ENCODE peak calls at places on chromosomes 16 and 17, in ten cellular contexts. H is upper lobe of right lung, Z is psoas muscle, A is heart right ventricle, W is prostate gland, M is HL-60, G is pancreas, Q is thyroid gland, O is A549, D is fibroblast of pulmonary artery. C is an unnamed sample.

GRCh38 chr17:38980455-38981217 is 13.4 kb upstream of the FBXO47 start:
- DNase-seq in H (no peak), Z (no peak), A (no peak), W (no peak), M (no peak), G (no peak), Q (no peak), O (no peak), D (peak), C (no peak)

GRCh38 chr16:68859827-68860226 is 16.5 kb downstream of the TANGO6 start:
- DNase-seq in H (no peak), Z (no peak), A (no peak), W (no peak), M (no peak), G (no peak), Q (no peak), O (no peak), D (no peak), C (no peak)

GRCh38 chr17:72602517-72603345 is 481.9 kb downstream of the SOX9 start:
- DNase-seq in H (no peak), Z (no peak), A (no peak), W (no peak), M (peak), G (peak), Q (no peak), O (peak), D (peak), C (no peak)

GRCh38 chr16:89093602-89094251 is at the start of gene ACSF3:
- DNase-seq in H (peak), Z (peak), A (peak), W (peak), M (no peak), G (peak), Q (peak), O (peak), D (peak), C (no peak)

GRCh38 chr17:14037453-14037852 is 31.9 kb upstream of the COX10 start:
- DNase-seq in H (no peak), Z (no peak), A (no peak), W (no peak), M (no peak), G (no peak), Q (no peak), O (no peak), D (no peak), C (no peak)

GRCh38 chr17:39400547-39401411 is 647 bp downstream of the FBXL20 start:
- DNase-seq in H (peak), Z (no peak), A (peak), W (no peak), M (no peak), G (no peak), Q (no peak), O (no peak), D (peak), C (no peak)

GRCh38 chr17:41002814-41003213 is 3.1 kb upstream of the KRTAP3-2 start:
- DNase-seq in H (no peak), Z (no peak), A (no peak), W (no peak), M (no peak), G (no peak), Q (no peak), O (no peak), D (no peak), C (no peak)

GRCh38 chr17:57121308-57122042 is 36.4 kb downstream of the AKAP1 start:
- DNase-seq in H (no peak), Z (no peak), A (peak), W (no peak), M (no peak), G (no peak), Q (peak), O (peak), D (peak), C (peak)

GRCh38 chr17:2898255-2898926 is 102.2 kb downstream of the RAP1GAP2 start:
- DNase-seq in H (no peak), Z (no peak), A (no peak), W (no peak), M (no peak), G (peak), Q (no peak), O (no peak), D (no peak), C (no peak)

GRCh38 chr17:47896672-47897490 is 845 bp downstream of the SP2 start:
- DNase-seq in H (no peak), Z (no peak), A (no peak), W (no peak), M (no peak), G (no peak), Q (no peak), O (no peak), D (peak), C (no peak)

GRCh38 chr17:58304735-58305486 is 23.7 kb downstream of the TSPOAP1 start:
- DNase-seq in H (peak), Z (no peak), A (no peak), W (no peak), M (no peak), G (no peak), Q (no peak), O (no peak), D (no peak), C (no peak)

GRCh38 chr16:1612320-1613111 is at the start of gene CRAMP1:
- DNase-seq in H (no peak), Z (no peak), A (no peak), W (no peak), M (no peak), G (no peak), Q (no peak), O (peak), D (no peak), C (no peak)

GRCh38 chr16:50126183-50126582 is 26.9 kb upstream of the TENT4B start:
- DNase-seq in H (no peak), Z (no peak), A (no peak), W (no peak), M (no peak), G (no peak), Q (no peak), O (no peak), D (no peak), C (no peak)

GRCh38 chr16:159136-159849 is 6.5 kb upstream of the HBM start:
- DNase-seq in H (no peak), Z (no peak), A (no peak), W (no peak), M (no peak), G (no peak), Q (no peak), O (no peak), D (no peak), C (no peak)

GRCh38 chr16:37511-37910 is 15.9 kb downstream of the POLR3K start:
- DNase-seq in H (no peak), Z (no peak), A (no peak), W (no peak), M (peak), G (no peak), Q (no peak), O (no peak), D (peak), C (no peak)

GRCh38 chr16:71726491-71727319 is 2.2 kb upstream of the PHLPP2 start:
- DNase-seq in H (no peak), Z (no peak), A (no peak), W (no peak), M (no peak), G (no peak), Q (no peak), O (no peak), D (no peak), C (no peak)

GRCh38 chr16:77781091-77781490 is 7.3 kb upstream of the VAT1L start:
- DNase-seq in H (no peak), Z (no peak), A (no peak), W (no peak), M (no peak), G (no peak), Q (no peak), O (no peak), D (no peak), C (no peak)

GRCh38 chr17:55435408-55435807 is 13.8 kb upstream of the MMD start:
- DNase-seq in H (no peak), Z (no peak), A (no peak), W (no peak), M (no peak), G (no peak), Q (no peak), O (no peak), D (no peak), C (no peak)

GRCh38 chr16:84514874-84515835 is 10.7 kb upstream of the MEAK7 start:
- DNase-seq in H (peak), Z (no peak), A (no peak), W (no peak), M (peak), G (no peak), Q (no peak), O (no peak), D (no peak), C (no peak)

GRCh38 chr17:39972271-39972670 is 8.3 kb upstream of the PSMD3 start:
- DNase-seq in H (no peak), Z (no peak), A (no peak), W (no peak), M (no peak), G (no peak), Q (no peak), O (no peak), D (no peak), C (no peak)

GRCh38 chr16:77501260-77501659 is 66.4 kb upstream of the ADAMTS18 start:
- DNase-seq in H (no peak), Z (no peak), A (no peak), W (no peak), M (no peak), G (no peak), Q (no peak), O (no peak), D (no peak), C (no peak)

GRCh38 chr16:2976201-2976600 is 4.0 kb downstream of the PKMYT1 start:
- DNase-seq in H (no peak), Z (no peak), A (no peak), W (no peak), M (no peak), G (peak), Q (no peak), O (no peak), D (no peak), C (no peak)

GRCh38 chr16:4373909-4374742 is 2.5 kb downstream of the VASN start:
- DNase-seq in H (peak), Z (peak), A (peak), W (peak), M (no peak), G (peak), Q (peak), O (peak), D (peak), C (peak)

GRCh38 chr17:17315142-17315821 is 12.1 kb downstream of the NT5M start:
- DNase-seq in H (peak), Z (no peak), A (no peak), W (peak), M (no peak), G (no peak), Q (no peak), O (no peak), D (no peak), C (no peak)

GRCh38 chr17:65532491-65532890 is 29.0 kb downstream of the AXIN2 start:
- DNase-seq in H (no peak), Z (no peak), A (no peak), W (no peak), M (no peak), G (no peak), Q (peak), O (no peak), D (no peak), C (no peak)

GRCh38 chr17:66849851-66850580 is 15.1 kb downstream of the CACNG5 start:
- DNase-seq in H (no peak), Z (no peak), A (no peak), W (no peak), M (no peak), G (no peak), Q (no peak), O (no peak), D (no peak), C (no peak)

GRCh38 chr16:86293897-86294296 is 216.4 kb upstream of the FOXF1 start:
- DNase-seq in H (no peak), Z (no peak), A (no peak), W (no peak), M (no peak), G (no peak), Q (no peak), O (no peak), D (no peak), C (no peak)

GRCh38 chr17:11986939-11987329 is 10.3 kb downstream of the ZNF18 start:
- DNase-seq in H (no peak), Z (no peak), A (peak), W (no peak), M (no peak), G (no peak), Q (no peak), O (peak), D (peak), C (peak)

GRCh38 chr17:15651583-15652110 is 32.1 kb upstream of the FBXW10B start:
- DNase-seq in H (peak), Z (peak), A (peak), W (peak), M (peak), G (peak), Q (peak), O (peak), D (peak), C (peak)

GRCh38 chr17:32496348-32497078 is 9.7 kb downstream of the CDK5R1 start:
- DNase-seq in H (peak), Z (peak), A (no peak), W (no peak), M (no peak), G (no peak), Q (no peak), O (no peak), D (peak), C (no peak)

GRCh38 chr17:51372345-51373004 is 112.1 kb downstream of the UTP18 start:
- DNase-seq in H (no peak), Z (no peak), A (peak), W (no peak), M (peak), G (no peak), Q (no peak), O (peak), D (peak), C (no peak)

GRCh38 chr17:62627219-62627903 is at the start of gene MRC2:
- DNase-seq in H (peak), Z (peak), A (peak), W (peak), M (peak), G (peak), Q (peak), O (peak), D (peak), C (peak)

DNA sequence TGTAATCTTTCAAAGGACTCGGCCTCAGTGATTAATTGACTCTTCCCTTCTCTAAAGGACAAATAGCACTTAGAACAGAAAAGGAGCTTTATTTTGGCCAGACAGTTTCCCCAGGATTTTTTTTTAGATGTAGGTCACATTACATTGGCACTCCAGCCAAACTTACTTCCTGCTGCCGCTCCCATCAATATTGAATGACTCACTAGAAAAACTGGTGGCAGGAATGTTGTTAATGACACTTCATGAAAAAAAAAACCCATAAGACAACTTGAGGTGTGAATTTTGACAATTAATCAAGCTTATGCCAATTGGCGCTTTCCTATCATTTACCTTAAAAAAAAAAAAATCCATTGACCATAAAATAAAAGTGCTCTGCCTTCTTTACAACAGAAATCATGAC is 432.5 kb downstream of the TOX3 start:
- DNase-seq in H (no peak), Z (no peak), A (no peak), W (no peak), M (no peak), G (no peak), Q (no peak), O (no peak), D (no peak), C (no peak)
- TF ChIP-seq CTCF in H (no peak), Z (no peak), A (no peak), W (peak), M (no peak), G (no peak), Q (no peak), O (no peak), D (no peak), C (no peak)

DNA sequence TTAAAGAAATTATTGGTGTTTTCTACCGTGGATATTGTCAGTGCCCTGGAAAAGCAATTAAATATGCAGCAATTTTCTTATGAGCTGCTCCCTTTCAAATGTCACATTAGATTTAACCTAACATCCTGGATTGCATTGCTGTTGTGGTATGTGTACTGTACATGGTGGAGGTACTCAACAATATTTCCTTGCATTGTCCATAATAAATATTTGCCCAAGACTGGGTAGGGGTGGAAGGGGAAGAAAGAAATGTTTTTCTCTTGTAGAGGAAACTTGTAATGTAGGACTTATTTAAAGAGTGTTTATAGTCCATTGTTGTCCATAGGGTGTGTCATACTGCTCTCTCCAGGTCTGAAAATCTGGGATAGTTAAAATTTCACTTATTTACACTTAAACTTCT is 346.2 kb upstream of the TBX2 start:
- DNase-seq in H (no peak), Z (no peak), A (no peak), W (no peak), M (no peak), G (no peak), Q (no peak), O (no peak), D (no peak), C (no peak)
- H3K4me3 ChIP-seq in H (no peak), Z (no peak), A (no peak), W (no peak), M (no peak), G (no peak), Q (no peak), O (no peak), D (no peak), C (no peak)

DNA sequence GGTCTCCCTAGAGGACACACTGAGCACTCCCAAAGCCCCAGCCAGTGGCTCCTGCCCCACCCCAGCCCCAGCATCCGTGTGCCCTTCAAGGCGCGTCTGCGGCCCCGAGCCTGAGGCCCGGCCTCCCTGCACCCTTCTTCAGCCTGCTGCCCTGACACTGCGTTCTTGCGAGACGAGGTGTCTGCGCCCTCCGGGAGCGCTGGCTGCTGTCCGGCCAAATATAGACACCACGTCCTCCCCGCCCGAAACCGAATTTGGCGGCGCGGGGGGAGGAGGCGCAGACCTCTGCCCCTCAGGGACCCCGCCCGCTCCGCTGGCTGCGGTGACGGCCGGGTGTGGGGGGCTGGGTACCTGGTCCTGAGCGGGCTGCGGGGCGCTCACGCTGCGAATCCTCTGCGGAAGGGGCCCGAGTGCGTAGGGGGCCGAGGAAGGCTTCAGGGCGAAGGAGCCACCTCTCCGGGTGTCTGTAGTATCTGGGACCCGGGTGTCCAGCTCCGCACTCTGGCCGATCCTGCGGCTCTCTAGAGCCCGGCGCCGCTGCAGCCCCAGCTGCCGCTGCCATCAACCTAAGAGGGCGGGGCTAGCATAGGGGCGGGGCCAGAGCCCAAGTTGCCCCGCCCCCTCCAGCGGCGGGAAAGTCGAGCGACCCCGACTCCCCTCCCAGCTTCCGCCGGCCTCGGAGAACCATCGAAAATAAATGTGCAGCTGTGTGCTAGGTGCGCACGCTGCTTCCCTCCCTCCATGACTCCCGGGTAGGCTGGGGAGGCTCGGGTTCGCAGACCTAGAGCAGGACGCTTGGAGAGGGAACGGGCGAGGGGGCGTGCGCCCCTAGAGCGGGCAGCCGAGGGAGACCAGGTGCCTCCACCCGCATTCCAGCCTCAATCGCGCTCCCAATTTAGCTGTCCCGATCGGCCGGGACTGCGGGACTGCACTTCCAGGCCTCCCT is at the start of gene CORO6:
- DNase-seq in H (peak), Z (peak), A (no peak), W (no peak), M (no peak), G (peak), Q (peak), O (peak), D (peak), C (no peak)
- TF ChIP-seq CTCF in H (no peak), Z (no peak), A (no peak), W (no peak), M (no peak), G (no peak), Q (no peak), O (no peak), D (no peak), C (no peak)

GRCh38 chr17:82734987-82735866 is at the start of gene FN3K:
- DNase-seq in H (peak), Z (peak), A (peak), W (peak), M (peak), G (peak), Q (peak), O (peak), D (peak), C (no peak)
- H3K4me3 ChIP-seq in H (peak), Z (peak), A (peak), W (peak), M (peak), G (peak), Q (peak), O (peak), D (peak), C (peak)

DNA sequence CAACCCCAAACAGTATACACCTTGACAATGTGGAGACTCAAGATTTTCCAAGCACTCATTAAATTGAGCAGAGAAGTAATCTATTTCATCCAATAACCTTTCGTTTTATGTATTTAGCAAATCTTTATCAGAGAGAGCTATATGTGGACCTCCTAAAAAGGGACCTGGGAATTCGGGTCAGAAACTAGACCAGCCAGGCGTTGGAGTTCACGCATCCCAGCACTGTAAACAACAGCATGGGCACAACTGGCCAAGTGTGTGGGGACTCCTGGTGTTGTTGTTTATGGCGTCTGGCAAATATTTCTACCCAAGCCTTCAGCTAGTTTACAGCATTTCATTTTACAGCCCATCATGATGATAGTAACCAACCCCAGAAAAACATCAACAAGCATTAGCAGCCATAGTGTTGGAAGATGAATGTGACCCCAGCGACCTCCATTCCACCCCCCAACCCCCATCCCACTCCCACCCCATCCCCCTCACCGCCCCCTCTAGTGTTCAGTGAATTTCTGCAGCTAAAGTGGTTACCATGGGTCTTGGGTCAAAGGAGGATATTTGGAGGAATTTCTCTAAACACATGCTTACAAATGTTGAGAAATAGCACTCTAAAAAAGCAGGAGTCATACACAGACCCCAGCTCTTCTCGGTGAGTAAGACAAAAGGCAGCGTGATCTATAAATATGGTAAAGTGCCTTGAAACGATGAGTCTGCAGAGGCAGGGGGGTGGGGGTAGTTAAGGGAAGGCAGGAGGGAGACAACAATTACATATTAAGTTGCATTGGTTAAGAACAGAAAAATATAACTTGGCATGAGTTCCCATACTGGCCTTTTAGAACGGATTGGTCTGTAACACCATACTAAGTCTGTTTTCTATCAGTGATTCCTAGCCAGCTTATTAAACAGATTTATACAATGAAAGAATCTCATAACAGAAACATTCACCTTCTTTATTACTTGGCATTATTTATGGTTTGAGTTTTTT is 91.4 kb upstream of the TBX2 start:
- DNase-seq in H (no peak), Z (no peak), A (no peak), W (no peak), M (no peak), G (no peak), Q (no peak), O (peak), D (peak), C (peak)
- TF ChIP-seq CTCF in H (no peak), Z (no peak), A (no peak), W (no peak), M (no peak), G (no peak), Q (no peak), O (peak), D (peak), C (no peak)

GRCh38 chr17:43645765-43646481 is 15.8 kb downstream of the MEOX1 start:
- DNase-seq in H (peak), Z (peak), A (peak), W (no peak), M (no peak), G (peak), Q (peak), O (no peak), D (peak), C (no peak)
- H3K4me3 ChIP-seq in H (peak), Z (peak), A (peak), W (peak), M (peak), G (no peak), Q (peak), O (no peak), D (peak), C (peak)

GRCh38 chr17:80964859-80965580 is 26.6 kb upstream of the CHMP6 start:
- DNase-seq in H (no peak), Z (no peak), A (no peak), W (no peak), M (no peak), G (no peak), Q (no peak), O (no peak), D (no peak), C (no peak)
- TF ChIP-seq CTCF in H (no peak), Z (no peak), A (no peak), W (no peak), M (no peak), G (no peak), Q (no peak), O (no peak), D (no peak), C (peak)